ENCODE peak calls at places on chromosomes 5 and 9, in ten cellular contexts. P is GM12865; S is skeletal muscle cell; G is Calu3; C is T-helper 17 cell; V is upper lobe of right lung; Y is NCI-H748 treated with DMSO at 0.1 percent for 48 hours; F is NCI-H1694 treated with DMSO at 0.1 percent for 48 hours; K is T-helper 9 cell; M is activated CD4-positive, alpha-beta T cell treated with anti-CD3 and anti-CD28 coated beads, Interleukin-2, amount 50 U/mL, for 1 hour. D is an unnamed sample.

GRCh38 chr5:111752426-111752965 is 4.5 kb downstream of the NREP start:
- DNase-seq in P (no peak), S (no peak), G (no peak), C (no peak), V (no peak), Y (no peak), F (no peak), K (no peak), M (no peak), D (no peak)

GRCh38 chr5:161414896-161415295 is 131.6 kb downstream of the GABRB2 start:
- DNase-seq in P (no peak), S (no peak), G (no peak), C (no peak), V (no peak), Y (no peak), F (no peak), K (no peak), M (no peak), D (no peak)

GRCh38 chr5:149646564-149646963 is 65.3 kb downstream of the ARHGEF37 start:
- DNase-seq in P (no peak), S (no peak), G (no peak), C (no peak), V (no peak), Y (no peak), F (no peak), K (no peak), M (peak), D (no peak)

GRCh38 chr9:92550765-92551164 is 15.0 kb upstream of the ECM2 start:
- DNase-seq in P (no peak), S (no peak), G (no peak), C (no peak), V (no peak), Y (no peak), F (no peak), K (no peak), M (no peak), D (no peak)

GRCh38 chr9:6640268-6641072 is 5.1 kb downstream of the GLDC start:
- DNase-seq in P (no peak), S (no peak), G (no peak), C (no peak), V (no peak), Y (no peak), F (no peak), K (no peak), M (no peak), D (peak)

GRCh38 chr5:2125901-2126265 is 243.2 kb upstream of the IRX4 start:
- DNase-seq in P (no peak), S (no peak), G (no peak), C (no peak), V (no peak), Y (no peak), F (no peak), K (no peak), M (no peak), D (no peak)

GRCh38 chr9:99356512-99356971 is 134.5 kb downstream of the SEC61B start:
- DNase-seq in P (no peak), S (no peak), G (no peak), C (no peak), V (peak), Y (no peak), F (no peak), K (no peak), M (no peak), D (no peak)

GRCh38 chr5:78008356-78008967 is 232.3 kb upstream of the TBCA start:
- DNase-seq in P (peak), S (no peak), G (peak), C (no peak), V (no peak), Y (peak), F (peak), K (no peak), M (no peak), D (peak)

GRCh38 chr5:172587061-172587405 is 54.0 kb upstream of the NEURL1B start:
- DNase-seq in P (no peak), S (no peak), G (no peak), C (no peak), V (peak), Y (no peak), F (no peak), K (no peak), M (no peak), D (no peak)

GRCh38 chr5:149831492-149831891 is 101.4 kb downstream of the PPARGC1B start:
- DNase-seq in P (peak), S (no peak), G (peak), C (no peak), V (no peak), Y (no peak), F (no peak), K (no peak), M (no peak), D (no peak)

GRCh38 chr5:9714187-9714586 is 84.0 kb upstream of the TAS2R1 start:
- DNase-seq in P (no peak), S (no peak), G (no peak), C (no peak), V (no peak), Y (no peak), F (no peak), K (no peak), M (no peak), D (no peak)

GRCh38 chr9:75429531-75430454 is 341.5 kb downstream of the OSTF1 start:
- DNase-seq in P (no peak), S (no peak), G (no peak), C (no peak), V (no peak), Y (no peak), F (no peak), K (no peak), M (no peak), D (no peak)

GRCh38 chr5:65926276-65926761 is at the start of gene ERBIN:
- DNase-seq in P (peak), S (peak), G (peak), C (peak), V (peak), Y (peak), F (no peak), K (peak), M (peak), D (peak)

GRCh38 chr9:136854113-136854841 is 2.1 kb downstream of the MAMDC4 start:
- DNase-seq in P (no peak), S (no peak), G (no peak), C (peak), V (no peak), Y (no peak), F (no peak), K (no peak), M (no peak), D (no peak)

GRCh38 chr5:112005533-112005926 is 248.5 kb upstream of the NREP start:
- DNase-seq in P (no peak), S (peak), G (no peak), C (no peak), V (no peak), Y (no peak), F (no peak), K (no peak), M (no peak), D (no peak)

GRCh38 chr5:150001660-150002493 is 1.3 kb downstream of the HMGXB3 start:
- DNase-seq in P (peak), S (peak), G (peak), C (peak), V (no peak), Y (peak), F (peak), K (peak), M (peak), D (peak)

GRCh38 chr5:88952344-88952743 is 69.4 kb upstream of the MEF2C start:
- DNase-seq in P (peak), S (no peak), G (peak), C (no peak), V (no peak), Y (peak), F (no peak), K (no peak), M (no peak), D (peak)

GRCh38 chr9:137303893-137304382 is 1.9 kb upstream of the NRARP start:
- DNase-seq in P (no peak), S (no peak), G (no peak), C (peak), V (peak), Y (no peak), F (no peak), K (no peak), M (no peak), D (no peak)

GRCh38 chr5:105392122-105392709 is 1829.6 kb upstream of the NUDT12 start:
- DNase-seq in P (no peak), S (no peak), G (no peak), C (no peak), V (peak), Y (no peak), F (no peak), K (no peak), M (no peak), D (no peak)

GRCh38 chr5:151094054-151094858 is 13.4 kb upstream of the TNIP1 start:
- DNase-seq in P (peak), S (no peak), G (peak), C (peak), V (no peak), Y (no peak), F (no peak), K (peak), M (peak), D (peak)

GRCh38 chr9:116208417-116209232 is 55.0 kb downstream of the PAPPA start:
- DNase-seq in P (no peak), S (peak), G (no peak), C (no peak), V (no peak), Y (no peak), F (no peak), K (no peak), M (no peak), D (no peak)